ENCODE peak calls at places on chromosomes 16 and 17, in six cellular contexts. One of them, this sample, is unnamed.

GRCh38 chr17:29294580-29294900 is 592 bp upstream of the NUFIP2 start:
- DNase-seq in cardiac muscle cell: no peak
- DNase-seq in skeletal muscle cell: no peak
- DNase-seq in upper lobe of right lung: no peak
- DNase-seq in CD4-positive, CD25-positive, alpha-beta regulatory T cell: no peak
- DNase-seq in tibial artery: no peak
- DNase-seq in this sample: no peak

GRCh38 chr17:81712468-81713003 is 452 bp downstream of the SLC25A10 start:
- DNase-seq in cardiac muscle cell: peak; percentile 32
- DNase-seq in upper lobe of right lung: no peak
- DNase-seq in CD4-positive, CD25-positive, alpha-beta regulatory T cell: no peak
- DNase-seq in tibial artery: no peak
- DNase-seq in skeletal muscle cell: no peak
- DNase-seq in this sample: no peak

GRCh38 chr16:12862327-12862726 is 39.1 kb upstream of the SHISA9 start:
- DNase-seq in CD4-positive, CD25-positive, alpha-beta regulatory T cell: no peak
- DNase-seq in upper lobe of right lung: no peak
- DNase-seq in skeletal muscle cell: no peak
- DNase-seq in tibial artery: no peak
- DNase-seq in cardiac muscle cell: no peak
- DNase-seq in this sample: no peak

GRCh38 chr17:17565471-17566365 is 25.8 kb downstream of the PEMT start:
- DNase-seq in CD4-positive, CD25-positive, alpha-beta regulatory T cell: no peak
- DNase-seq in cardiac muscle cell: no peak
- DNase-seq in upper lobe of right lung: no peak
- DNase-seq in tibial artery: no peak
- DNase-seq in skeletal muscle cell: no peak
- DNase-seq in this sample: peak; percentile 19

GRCh38 chr17:31251618-31252328 is 45.3 kb downstream of the OMG start:
- DNase-seq in CD4-positive, CD25-positive, alpha-beta regulatory T cell: no peak
- DNase-seq in tibial artery: no peak
- DNase-seq in skeletal muscle cell: peak; percentile 13
- DNase-seq in upper lobe of right lung: no peak
- DNase-seq in cardiac muscle cell: no peak
- DNase-seq in this sample: no peak

GRCh38 chr16:82509636-82510035 is 117.1 kb upstream of the CDH13 start:
- DNase-seq in skeletal muscle cell: no peak
- DNase-seq in tibial artery: no peak
- DNase-seq in CD4-positive, CD25-positive, alpha-beta regulatory T cell: no peak
- DNase-seq in upper lobe of right lung: no peak
- DNase-seq in cardiac muscle cell: no peak
- DNase-seq in this sample: no peak

GRCh38 chr17:19347323-19348080 is 15.0 kb downstream of the B9D1 start:
- DNase-seq in CD4-positive, CD25-positive, alpha-beta regulatory T cell: no peak
- DNase-seq in upper lobe of right lung: peak; percentile 52
- DNase-seq in skeletal muscle cell: no peak
- DNase-seq in tibial artery: peak; percentile 65
- DNase-seq in cardiac muscle cell: no peak
- DNase-seq in this sample: no peak

GRCh38 chr16:52451971-52452421 is 94.9 kb downstream of the TOX3 start:
- DNase-seq in upper lobe of right lung: no peak
- DNase-seq in cardiac muscle cell: no peak
- DNase-seq in skeletal muscle cell: no peak
- DNase-seq in CD4-positive, CD25-positive, alpha-beta regulatory T cell: no peak
- DNase-seq in tibial artery: no peak
- DNase-seq in this sample: no peak

GRCh38 chr17:40180694-40181093 is 3.4 kb downstream of the RAPGEFL1 start:
- DNase-seq in tibial artery: no peak
- DNase-seq in cardiac muscle cell: no peak
- DNase-seq in CD4-positive, CD25-positive, alpha-beta regulatory T cell: no peak
- DNase-seq in upper lobe of right lung: peak; percentile 74
- DNase-seq in skeletal muscle cell: no peak
- DNase-seq in this sample: no peak

GRCh38 chr16:90007015-90007414 is 12.2 kb downstream of the DBNDD1 start:
- DNase-seq in CD4-positive, CD25-positive, alpha-beta regulatory T cell: no peak
- DNase-seq in upper lobe of right lung: no peak
- DNase-seq in skeletal muscle cell: no peak
- DNase-seq in cardiac muscle cell: no peak
- DNase-seq in tibial artery: no peak
- DNase-seq in this sample: no peak

GRCh38 chr16:2532494-2533141 is 1.4 kb upstream of the CEMP1 start:
- DNase-seq in skeletal muscle cell: no peak
- DNase-seq in tibial artery: peak; percentile 87
- DNase-seq in upper lobe of right lung: peak; percentile 93
- DNase-seq in CD4-positive, CD25-positive, alpha-beta regulatory T cell: peak; percentile 56
- DNase-seq in cardiac muscle cell: peak; percentile 61
- DNase-seq in this sample: no peak

GRCh38 chr17:48578616-48579560 is 738 bp upstream of the HOXB4 start:
- DNase-seq in tibial artery: no peak
- DNase-seq in skeletal muscle cell: no peak
- DNase-seq in upper lobe of right lung: no peak
- DNase-seq in cardiac muscle cell: no peak
- DNase-seq in CD4-positive, CD25-positive, alpha-beta regulatory T cell: no peak
- DNase-seq in this sample: no peak

GRCh38 chr16:1696863-1697262 is 9.1 kb upstream of the MAPK8IP3 start:
- DNase-seq in upper lobe of right lung: no peak
- DNase-seq in cardiac muscle cell: no peak
- DNase-seq in CD4-positive, CD25-positive, alpha-beta regulatory T cell: no peak
- DNase-seq in skeletal muscle cell: no peak
- DNase-seq in tibial artery: no peak
- DNase-seq in this sample: no peak

GRCh38 chr17:32279933-32280716 is 14.5 kb downstream of the RHBDL3 start:
- DNase-seq in upper lobe of right lung: no peak
- DNase-seq in cardiac muscle cell: no peak
- DNase-seq in skeletal muscle cell: no peak
- DNase-seq in tibial artery: no peak
- DNase-seq in CD4-positive, CD25-positive, alpha-beta regulatory T cell: no peak
- DNase-seq in this sample: no peak

GRCh38 chr16:12613131-12613991 is 190.3 kb downstream of the CPPED1 start:
- DNase-seq in skeletal muscle cell: peak; percentile 11
- DNase-seq in upper lobe of right lung: no peak
- DNase-seq in tibial artery: no peak
- DNase-seq in cardiac muscle cell: no peak
- DNase-seq in CD4-positive, CD25-positive, alpha-beta regulatory T cell: no peak
- DNase-seq in this sample: peak; percentile 83

DNA sequence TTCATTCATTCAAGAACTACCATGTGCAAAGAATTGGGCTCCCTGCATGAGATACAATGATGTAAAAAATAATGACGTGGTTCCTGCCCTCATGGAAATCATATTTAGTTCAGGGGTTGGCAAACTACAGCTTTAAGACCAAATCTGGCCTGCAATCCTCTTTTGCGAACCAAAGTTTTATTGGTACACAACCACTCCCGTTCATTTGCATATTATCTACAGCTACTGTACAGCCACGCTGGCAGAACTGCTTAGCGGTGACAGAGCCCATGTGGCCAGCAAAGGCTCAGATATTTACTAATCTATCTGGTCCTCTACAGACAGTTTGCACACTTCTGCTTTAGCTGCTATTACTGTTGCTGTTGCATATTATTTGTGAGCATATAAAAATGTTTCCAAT is 167.7 kb downstream of the XYLT1 start:
- DNase-seq in tibial artery: no peak
- DNase-seq in skeletal muscle cell: no peak
- DNase-seq in upper lobe of right lung: no peak
- DNase-seq in cardiac muscle cell: no peak
- DNase-seq in CD4-positive, CD25-positive, alpha-beta regulatory T cell: no peak
- DNase-seq in this sample: no peak
- H3K4me3 ChIP-seq in tibial artery: no peak overlapping the region
- H3K4me3 ChIP-seq in skeletal muscle cell: no peak overlapping the region
- H3K4me3 ChIP-seq in upper lobe of right lung: no peak overlapping the region
- H3K4me3 ChIP-seq in cardiac muscle cell: no peak overlapping the region
- H3K4me3 ChIP-seq in CD4-positive, CD25-positive, alpha-beta regulatory T cell: no peak overlapping the region
- H3K4me3 ChIP-seq in this sample: no peak overlapping the region

GRCh38 chr17:59829217-59830006 is 63.3 kb downstream of the TUBD1 start:
- DNase-seq in skeletal muscle cell: peak; percentile 98
- DNase-seq in tibial artery: no peak
- DNase-seq in CD4-positive, CD25-positive, alpha-beta regulatory T cell: peak; percentile 39
- DNase-seq in upper lobe of right lung: no peak
- DNase-seq in cardiac muscle cell: peak; percentile 98
- DNase-seq in this sample: peak; percentile 50

GRCh38 chr17:59830007-59830630 is 62.6 kb downstream of the TUBD1 start:
- DNase-seq in upper lobe of right lung: no peak
- DNase-seq in CD4-positive, CD25-positive, alpha-beta regulatory T cell: no peak
- DNase-seq in skeletal muscle cell: no peak
- DNase-seq in tibial artery: peak; percentile 63
- DNase-seq in cardiac muscle cell: peak; percentile 85
- DNase-seq in this sample: no peak

GRCh38 chr17:59827721-59828477 is 64.8 kb downstream of the TUBD1 start:
- DNase-seq in skeletal muscle cell: no peak
- DNase-seq in CD4-positive, CD25-positive, alpha-beta regulatory T cell: no peak
- DNase-seq in cardiac muscle cell: no peak
- DNase-seq in upper lobe of right lung: no peak
- DNase-seq in tibial artery: no peak
- DNase-seq in this sample: no peak

GRCh38 chr17:59826741-59827453 is 65.8 kb downstream of the TUBD1 start:
- DNase-seq in skeletal muscle cell: no peak
- DNase-seq in cardiac muscle cell: no peak
- DNase-seq in tibial artery: no peak
- DNase-seq in CD4-positive, CD25-positive, alpha-beta regulatory T cell: no peak
- DNase-seq in upper lobe of right lung: no peak
- DNase-seq in this sample: no peak

DNA sequence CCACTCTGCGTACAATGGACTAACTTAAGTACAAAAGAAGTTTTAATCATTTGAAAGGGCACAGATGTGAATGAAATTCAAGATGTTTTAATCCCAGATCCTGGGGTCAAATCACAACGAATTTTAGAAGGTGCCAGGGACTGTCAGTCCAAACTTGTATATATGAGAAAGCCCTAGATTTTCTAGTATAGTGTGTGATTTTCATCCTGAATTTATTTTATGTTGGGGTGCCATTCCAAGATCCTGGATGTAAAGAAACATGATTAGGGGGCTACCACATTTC is 64.3 kb downstream of the TUBD1 start:
- DNase-seq in CD4-positive, CD25-positive, alpha-beta regulatory T cell: no peak
- DNase-seq in cardiac muscle cell: no peak
- DNase-seq in skeletal muscle cell: no peak
- DNase-seq in upper lobe of right lung: no peak
- DNase-seq in tibial artery: no peak
- DNase-seq in this sample: no peak
- H3K4me3 ChIP-seq in CD4-positive, CD25-positive, alpha-beta regulatory T cell: peak overlapping the region; percentile 86
- H3K4me3 ChIP-seq in cardiac muscle cell: no peak overlapping the region
- H3K4me3 ChIP-seq in skeletal muscle cell: no peak overlapping the region
- H3K4me3 ChIP-seq in upper lobe of right lung: no peak overlapping the region
- H3K4me3 ChIP-seq in tibial artery: no peak overlapping the region
- H3K4me3 ChIP-seq in this sample: no peak overlapping the region

DNA sequence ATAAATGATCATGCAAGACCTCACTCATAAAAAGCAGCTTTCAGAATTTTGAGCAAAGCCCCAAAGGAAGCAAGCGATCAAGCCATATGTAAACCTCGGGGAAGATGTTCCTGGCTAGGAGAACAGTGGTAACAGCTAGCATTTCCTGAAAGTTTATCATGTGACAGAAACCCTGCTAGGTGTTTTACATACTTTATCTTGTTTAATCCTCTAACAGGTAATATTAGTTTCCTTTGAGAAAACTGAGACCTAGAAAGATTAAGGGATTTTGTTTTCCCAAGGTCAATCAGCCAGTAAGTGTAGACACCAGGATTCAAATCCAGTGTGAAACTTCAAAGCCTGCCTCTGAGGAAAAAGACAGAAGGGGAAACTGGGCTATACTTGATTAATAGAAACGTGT is 362.4 kb upstream of the MAF start:
- DNase-seq in CD4-positive, CD25-positive, alpha-beta regulatory T cell: no peak
- DNase-seq in tibial artery: no peak
- DNase-seq in skeletal muscle cell: no peak
- DNase-seq in upper lobe of right lung: no peak
- DNase-seq in cardiac muscle cell: no peak
- DNase-seq in this sample: no peak
- H3K4me3 ChIP-seq in CD4-positive, CD25-positive, alpha-beta regulatory T cell: no peak overlapping the region
- H3K4me3 ChIP-seq in tibial artery: no peak overlapping the region
- H3K4me3 ChIP-seq in skeletal muscle cell: no peak overlapping the region
- H3K4me3 ChIP-seq in upper lobe of right lung: no peak overlapping the region
- H3K4me3 ChIP-seq in cardiac muscle cell: no peak overlapping the region
- H3K4me3 ChIP-seq in this sample: no peak overlapping the region

GRCh38 chr17:13362341-13363122 is 239.2 kb downstream of the HS3ST3A1 start:
- DNase-seq in upper lobe of right lung: no peak
- DNase-seq in tibial artery: no peak
- DNase-seq in cardiac muscle cell: peak; percentile 25
- DNase-seq in skeletal muscle cell: peak; percentile 79
- DNase-seq in CD4-positive, CD25-positive, alpha-beta regulatory T cell: no peak
- DNase-seq in this sample: no peak
- H3K4me3 ChIP-seq in upper lobe of right lung: peak overlapping the region; percentile 14
- H3K4me3 ChIP-seq in tibial artery: no peak overlapping the region
- H3K4me3 ChIP-seq in cardiac muscle cell: no peak overlapping the region
- H3K4me3 ChIP-seq in skeletal muscle cell: no peak overlapping the region
- H3K4me3 ChIP-seq in CD4-positive, CD25-positive, alpha-beta regulatory T cell: no peak overlapping the region
- H3K4me3 ChIP-seq in this sample: no peak overlapping the region

DNA sequence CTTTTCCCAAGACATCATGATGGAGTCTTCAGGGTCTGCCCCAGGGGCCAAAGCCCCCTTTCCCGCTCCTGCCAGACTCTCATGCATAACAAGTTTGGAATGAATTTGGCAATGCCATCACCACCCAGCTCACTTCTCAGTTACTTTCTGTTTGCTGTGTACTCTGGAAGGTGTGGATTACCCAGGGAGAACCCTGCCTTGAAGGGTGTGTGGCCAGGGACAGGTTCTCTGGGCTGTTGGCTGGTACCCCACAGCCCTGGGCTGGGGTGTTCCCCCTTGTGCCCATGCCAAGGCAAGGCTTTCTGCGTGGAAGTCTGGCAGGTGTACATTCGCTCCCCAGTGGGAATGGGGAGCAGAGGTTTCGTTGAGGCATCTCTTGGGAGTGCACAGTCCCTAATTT is 187.7 kb downstream of the CCDC182 start:
- DNase-seq in cardiac muscle cell: no peak
- DNase-seq in CD4-positive, CD25-positive, alpha-beta regulatory T cell: no peak
- DNase-seq in upper lobe of right lung: no peak
- DNase-seq in tibial artery: no peak
- DNase-seq in skeletal muscle cell: no peak
- DNase-seq in this sample: no peak
- H3K4me3 ChIP-seq in cardiac muscle cell: no peak overlapping the region
- H3K4me3 ChIP-seq in CD4-positive, CD25-positive, alpha-beta regulatory T cell: no peak overlapping the region
- H3K4me3 ChIP-seq in upper lobe of right lung: no peak overlapping the region
- H3K4me3 ChIP-seq in tibial artery: peak overlapping the region; percentile 0
- H3K4me3 ChIP-seq in skeletal muscle cell: no peak overlapping the region
- H3K4me3 ChIP-seq in this sample: no peak overlapping the region

GRCh38 chr17:46003907-46004748 is 5.1 kb downstream of the STH start:
- DNase-seq in CD4-positive, CD25-positive, alpha-beta regulatory T cell: no peak
- DNase-seq in cardiac muscle cell: peak; percentile 38
- DNase-seq in upper lobe of right lung: no peak
- DNase-seq in skeletal muscle cell: no peak
- DNase-seq in tibial artery: peak; percentile 73
- DNase-seq in this sample: no peak
- H3K4me3 ChIP-seq in CD4-positive, CD25-positive, alpha-beta regulatory T cell: no peak overlapping the region
- H3K4me3 ChIP-seq in cardiac muscle cell: no peak overlapping the region
- H3K4me3 ChIP-seq in upper lobe of right lung: no peak overlapping the region
- H3K4me3 ChIP-seq in skeletal muscle cell: no peak overlapping the region
- H3K4me3 ChIP-seq in tibial artery: no peak overlapping the region
- H3K4me3 ChIP-seq in this sample: no peak overlapping the region

GRCh38 chr16:4800290-4801041 is 2.0 kb downstream of the ROGDI start:
- DNase-seq in CD4-positive, CD25-positive, alpha-beta regulatory T cell: no peak
- DNase-seq in upper lobe of right lung: peak; percentile 86
- DNase-seq in tibial artery: no peak
- DNase-seq in cardiac muscle cell: no peak
- DNase-seq in skeletal muscle cell: no peak
- DNase-seq in this sample: no peak
- H3K4me3 ChIP-seq in CD4-positive, CD25-positive, alpha-beta regulatory T cell: no peak overlapping the region
- H3K4me3 ChIP-seq in upper lobe of right lung: no peak overlapping the region
- H3K4me3 ChIP-seq in tibial artery: no peak overlapping the region
- H3K4me3 ChIP-seq in cardiac muscle cell: no peak overlapping the region
- H3K4me3 ChIP-seq in skeletal muscle cell: no peak overlapping the region
- H3K4me3 ChIP-seq in this sample: no peak overlapping the region